ENCODE peak calls at places on chromosomes 3 and 15, in seven cellular contexts. One of them, this sample, is unnamed.

GRCh38 chr3:186121271-186121670 is 12.4 kb upstream of the ETV5 start:
- DNase-seq in neural crest cell: no peak
- DNase-seq in NCI-H1092 treated with DMSO at 0.1 percent for 48 hours: no peak
- DNase-seq in T follicular helper cell: no peak
- DNase-seq in left lung: no peak
- DNase-seq in Panc1: no peak
- DNase-seq in NCI-H146: no peak
- DNase-seq in this sample: no peak

GRCh38 chr3:168212664-168213255 is 117.0 kb upstream of the GOLIM4 start:
- DNase-seq in neural crest cell: no peak
- DNase-seq in NCI-H1092 treated with DMSO at 0.1 percent for 48 hours: no peak
- DNase-seq in T follicular helper cell: no peak
- DNase-seq in left lung: no peak
- DNase-seq in Panc1: no peak
- DNase-seq in NCI-H146: peak; percentile 40
- DNase-seq in this sample: no peak

GRCh38 chr3:133742351-133743091 is 3.7 kb upstream of the TF start:
- DNase-seq in neural crest cell: no peak
- DNase-seq in NCI-H1092 treated with DMSO at 0.1 percent for 48 hours: peak; percentile 49
- DNase-seq in T follicular helper cell: no peak
- DNase-seq in left lung: no peak
- DNase-seq in Panc1: no peak
- DNase-seq in NCI-H146: peak; percentile 88
- DNase-seq in this sample: no peak

GRCh38 chr3:18683900-18684299 is 258.8 kb upstream of the SATB1 start:
- DNase-seq in neural crest cell: no peak
- DNase-seq in NCI-H1092 treated with DMSO at 0.1 percent for 48 hours: no peak
- DNase-seq in T follicular helper cell: no peak
- DNase-seq in left lung: no peak
- DNase-seq in Panc1: no peak
- DNase-seq in NCI-H146: no peak
- DNase-seq in this sample: no peak

GRCh38 chr3:159923961-159924360 is 64.7 kb upstream of the IL12A start:
- DNase-seq in neural crest cell: no peak
- DNase-seq in NCI-H1092 treated with DMSO at 0.1 percent for 48 hours: no peak
- DNase-seq in T follicular helper cell: no peak
- DNase-seq in left lung: no peak
- DNase-seq in Panc1: no peak
- DNase-seq in NCI-H146: no peak
- DNase-seq in this sample: no peak

GRCh38 chr3:58012302-58012701 is 4.1 kb downstream of the FLNB start:
- DNase-seq in neural crest cell: no peak
- DNase-seq in NCI-H1092 treated with DMSO at 0.1 percent for 48 hours: no peak
- DNase-seq in T follicular helper cell: no peak
- DNase-seq in left lung: no peak
- DNase-seq in Panc1: no peak
- DNase-seq in NCI-H146: no peak
- DNase-seq in this sample: no peak

GRCh38 chr3:100073555-100074307 is 40.6 kb downstream of the FILIP1L start:
- DNase-seq in neural crest cell: peak; percentile 5
- DNase-seq in NCI-H1092 treated with DMSO at 0.1 percent for 48 hours: no peak
- DNase-seq in T follicular helper cell: no peak
- DNase-seq in left lung: no peak
- DNase-seq in Panc1: no peak
- DNase-seq in NCI-H146: no peak
- DNase-seq in this sample: no peak

GRCh38 chr3:182523836-182524235 is 269.5 kb upstream of the ATP11B start:
- DNase-seq in neural crest cell: no peak
- DNase-seq in NCI-H1092 treated with DMSO at 0.1 percent for 48 hours: no peak
- DNase-seq in T follicular helper cell: no peak
- DNase-seq in left lung: no peak
- DNase-seq in Panc1: no peak
- DNase-seq in NCI-H146: no peak
- DNase-seq in this sample: no peak

GRCh38 chr3:124600765-124601164 is 129.5 kb upstream of the UMPS start:
- DNase-seq in neural crest cell: no peak
- DNase-seq in NCI-H1092 treated with DMSO at 0.1 percent for 48 hours: no peak
- DNase-seq in T follicular helper cell: no peak
- DNase-seq in left lung: no peak
- DNase-seq in Panc1: no peak
- DNase-seq in NCI-H146: no peak
- DNase-seq in this sample: peak; percentile 34

GRCh38 chr15:66720206-66721010 is 18.4 kb downstream of the SMAD6 start:
- DNase-seq in neural crest cell: no peak
- DNase-seq in NCI-H1092 treated with DMSO at 0.1 percent for 48 hours: no peak
- DNase-seq in T follicular helper cell: no peak
- DNase-seq in left lung: peak; percentile 89
- DNase-seq in Panc1: no peak
- DNase-seq in NCI-H146: no peak
- DNase-seq in this sample: peak; percentile 66

GRCh38 chr15:49242820-49243219 is 72.8 kb downstream of the GALK2 start:
- DNase-seq in neural crest cell: no peak
- DNase-seq in NCI-H1092 treated with DMSO at 0.1 percent for 48 hours: no peak
- DNase-seq in T follicular helper cell: no peak
- DNase-seq in left lung: no peak
- DNase-seq in Panc1: no peak
- DNase-seq in NCI-H146: no peak
- DNase-seq in this sample: no peak

GRCh38 chr3:100040846-100041245 is 73.5 kb downstream of the FILIP1L start:
- DNase-seq in neural crest cell: no peak
- DNase-seq in NCI-H1092 treated with DMSO at 0.1 percent for 48 hours: no peak
- DNase-seq in T follicular helper cell: no peak
- DNase-seq in left lung: no peak
- DNase-seq in Panc1: no peak
- DNase-seq in NCI-H146: no peak
- DNase-seq in this sample: peak; percentile 24

GRCh38 chr3:88712552-88712951 is 394.9 kb upstream of the EPHA3 start:
- DNase-seq in neural crest cell: no peak
- DNase-seq in NCI-H1092 treated with DMSO at 0.1 percent for 48 hours: no peak
- DNase-seq in T follicular helper cell: no peak
- DNase-seq in left lung: no peak
- DNase-seq in Panc1: no peak
- DNase-seq in NCI-H146: no peak
- DNase-seq in this sample: no peak

GRCh38 chr3:16999871-17000270 is 115.1 kb downstream of the PLCL2 start:
- DNase-seq in neural crest cell: no peak
- DNase-seq in NCI-H1092 treated with DMSO at 0.1 percent for 48 hours: no peak
- DNase-seq in T follicular helper cell: no peak
- DNase-seq in left lung: no peak
- DNase-seq in Panc1: no peak
- DNase-seq in NCI-H146: no peak
- DNase-seq in this sample: no peak

GRCh38 chr3:47012342-47013230 is 33.1 kb downstream of the NBEAL2 start:
- DNase-seq in neural crest cell: no peak
- DNase-seq in NCI-H1092 treated with DMSO at 0.1 percent for 48 hours: peak; percentile 13
- DNase-seq in T follicular helper cell: no peak
- DNase-seq in left lung: peak; percentile 63
- DNase-seq in Panc1: no peak
- DNase-seq in NCI-H146: no peak
- DNase-seq in this sample: no peak

GRCh38 chr3:24494616-24495333 is at the start of gene THRB:
- DNase-seq in neural crest cell: peak; percentile 58
- DNase-seq in NCI-H1092 treated with DMSO at 0.1 percent for 48 hours: peak; percentile 37
- DNase-seq in T follicular helper cell: no peak
- DNase-seq in left lung: peak; percentile 88
- DNase-seq in Panc1: no peak
- DNase-seq in NCI-H146: peak; percentile 19
- DNase-seq in this sample: peak; percentile 40

GRCh38 chr3:66068255-66068654 is 29.5 kb upstream of the MAGI1 start:
- DNase-seq in neural crest cell: no peak
- DNase-seq in NCI-H1092 treated with DMSO at 0.1 percent for 48 hours: no peak
- DNase-seq in T follicular helper cell: no peak
- DNase-seq in left lung: no peak
- DNase-seq in Panc1: no peak
- DNase-seq in NCI-H146: no peak
- DNase-seq in this sample: no peak

GRCh38 chr15:29140475-29141172 is 129.0 kb downstream of the NSMCE3 start:
- DNase-seq in neural crest cell: no peak
- DNase-seq in NCI-H1092 treated with DMSO at 0.1 percent for 48 hours: no peak
- DNase-seq in T follicular helper cell: no peak
- DNase-seq in left lung: no peak
- DNase-seq in Panc1: no peak
- DNase-seq in NCI-H146: no peak
- DNase-seq in this sample: no peak

GRCh38 chr3:169564883-169565282 is 98.6 kb downstream of the MECOM start:
- DNase-seq in neural crest cell: no peak
- DNase-seq in NCI-H1092 treated with DMSO at 0.1 percent for 48 hours: peak; percentile 6
- DNase-seq in T follicular helper cell: no peak
- DNase-seq in left lung: no peak
- DNase-seq in Panc1: no peak
- DNase-seq in NCI-H146: no peak
- DNase-seq in this sample: no peak

GRCh38 chr15:63063164-63063756 is 20.7 kb downstream of the TPM1 start:
- DNase-seq in neural crest cell: no peak
- DNase-seq in NCI-H1092 treated with DMSO at 0.1 percent for 48 hours: no peak
- DNase-seq in T follicular helper cell: no peak
- DNase-seq in left lung: no peak
- DNase-seq in Panc1: no peak
- DNase-seq in NCI-H146: no peak
- DNase-seq in this sample: peak; percentile 21

This sample was measured in RCC 7860.